ENCODE peak calls at places on chromosomes 3 and 15, in ten cellular contexts. Z is CD4-positive, CD25-positive, alpha-beta regulatory T cell; H is naive thymus-derived CD4-positive, alpha-beta T cell; P is Panc1; I is ovary; B is mesenchymal stem cell; V is pancreas; L is psoas muscle; Q is neural progenitor cell; S is effector memory CD4-positive, alpha-beta T cell. N is an unnamed sample.

GRCh38 chr3:127750226-127751031 is 71.9 kb downstream of the MGLL start:
- DNase-seq in B (peak; percentile 86), V (no peak), Q (no peak), H (no peak), L (no peak), P (no peak), S (no peak), I (no peak), Z (no peak), N (peak; percentile 53)

GRCh38 chr15:97235285-97235985 is 725.1 kb upstream of the ARRDC4 start:
- DNase-seq in S (no peak), V (peak; percentile 28), H (no peak), I (peak; percentile 50), B (peak; percentile 64), L (no peak), Z (peak; percentile 1), Q (peak; percentile 78), P (peak; percentile 38), N (no peak)

GRCh38 chr15:39778031-39778430 is 4.6 kb downstream of the FSIP1 start:
- DNase-seq in V (no peak), Z (no peak), I (no peak), P (no peak), B (peak; percentile 15), L (no peak), H (no peak), Q (no peak), S (no peak), N (no peak)

GRCh38 chr3:160756907-160757623 is 1.0 kb downstream of the PPM1L start:
- DNase-seq in S (no peak), H (peak; percentile 8), P (no peak), I (peak; percentile 12), Z (no peak), L (peak; percentile 15), V (peak; percentile 13), Q (peak; percentile 58), B (no peak), N (no peak)

GRCh38 chr15:88399021-88399685 is 68.0 kb downstream of the MRPL46 start:
- DNase-seq in V (no peak), Z (no peak), I (no peak), S (no peak), L (no peak), H (no peak), P (no peak), B (no peak), Q (no peak), N (no peak)

GRCh38 chr3:178669758-178670157 is 133.5 kb downstream of the KCNMB2 start:
- DNase-seq in B (peak; percentile 24), S (no peak), Z (no peak), P (no peak), Q (no peak), L (no peak), I (no peak), H (no peak), V (no peak), N (no peak)

GRCh38 chr3:146218880-146219866 is 31.7 kb downstream of the PLSCR4 start:
- DNase-seq in Z (no peak), V (no peak), S (no peak), B (peak; percentile 36), L (peak; percentile 15), P (no peak), Q (peak; percentile 32), H (peak; percentile 13), I (peak; percentile 55), N (no peak)

GRCh38 chr3:14141144-14141543 is 16.3 kb downstream of the TMEM43 start:
- DNase-seq in Q (no peak), V (no peak), L (no peak), Z (no peak), P (no peak), S (no peak), I (no peak), B (no peak), H (no peak), N (no peak)

GRCh38 chr3:11006986-11007385 is 14.4 kb downstream of the SLC6A1 start:
- DNase-seq in H (no peak), I (no peak), Z (no peak), L (no peak), V (no peak), S (no peak), Q (no peak), B (no peak), P (no peak), N (no peak)

GRCh38 chr3:11009898-11010297 is 17.4 kb downstream of the SLC6A1 start:
- DNase-seq in H (no peak), I (no peak), S (no peak), P (no peak), Q (no peak), L (no peak), V (no peak), Z (no peak), B (no peak), N (no peak)

GRCh38 chr3:11005686-11006256 is 13.2 kb downstream of the SLC6A1 start:
- DNase-seq in Z (no peak), S (no peak), V (no peak), L (no peak), I (no peak), P (no peak), B (no peak), Q (no peak), H (no peak), N (no peak)

GRCh38 chr3:11010406-11011165 is 18.0 kb downstream of the SLC6A1 start:
- DNase-seq in L (no peak), P (no peak), S (no peak), Q (no peak), Z (no peak), H (no peak), I (no peak), B (no peak), V (no peak), N (no peak)

GRCh38 chr3:11007534-11007933 is 15.0 kb downstream of the SLC6A1 start:
- DNase-seq in I (no peak), B (no peak), H (no peak), L (no peak), Q (peak; percentile 76), V (no peak), Z (no peak), S (no peak), P (no peak), N (no peak)
- H3K27ac ChIP-seq in I (no peak overlapping the region), B (no peak overlapping the region), H (no peak overlapping the region), L (no peak overlapping the region), Q (no peak overlapping the region), V (no peak overlapping the region), Z (no peak overlapping the region), S (no peak overlapping the region), P (no peak overlapping the region), N (no peak overlapping the region)

DNA sequence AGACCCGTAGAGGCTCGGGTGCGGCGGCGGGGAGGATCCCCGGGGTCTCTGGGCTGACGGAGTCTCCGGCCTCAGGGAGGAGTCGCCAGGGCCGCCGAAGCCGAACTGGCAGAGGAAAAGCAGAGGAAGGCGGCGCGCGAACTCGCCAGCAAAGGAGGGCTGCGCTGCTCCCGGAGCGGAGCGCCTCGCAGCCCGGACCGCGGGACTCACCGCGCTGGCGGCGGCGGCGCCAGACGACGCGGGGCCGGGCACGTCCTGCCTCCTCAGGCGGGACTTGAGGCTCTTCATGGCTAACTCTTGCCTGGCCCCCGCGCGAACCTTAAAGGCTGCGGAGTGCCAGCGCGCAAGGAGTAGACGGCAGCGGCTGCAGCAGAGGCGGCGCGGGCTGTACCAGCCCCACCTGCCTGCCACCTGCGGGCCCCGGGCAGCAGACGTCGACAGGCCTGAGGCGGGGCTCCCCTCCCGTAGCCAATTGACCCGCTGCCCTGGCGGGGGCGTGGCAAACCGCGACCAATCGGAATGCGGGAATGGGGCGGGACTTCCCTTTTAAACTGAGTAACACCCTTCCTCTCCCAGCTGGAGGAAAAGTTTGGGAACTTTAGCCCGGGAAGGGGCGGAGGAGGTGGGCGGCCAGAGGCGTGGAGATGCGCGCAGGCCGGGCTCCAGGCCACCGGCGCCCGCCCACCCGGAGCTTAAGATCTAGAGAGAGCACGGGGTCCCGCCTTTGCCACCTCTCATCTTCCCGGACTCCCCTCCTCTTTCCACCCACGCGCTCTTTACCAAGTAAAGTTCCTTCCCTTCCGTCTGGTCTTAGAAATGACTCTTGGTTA is at the start of gene UACA:
- DNase-seq in Q (peak; percentile 98), V (peak; percentile 95), L (peak; percentile 96), H (peak; percentile 55), S (peak; percentile 40), P (peak; percentile 95), Z (peak; percentile 12), I (peak; percentile 99), B (peak; percentile 96), N (peak; percentile 98)
- H3K4me3 ChIP-seq in Q (peak within 1 kb of the TSS; percentile 95), V (peak within 1 kb of the TSS; percentile 81), L (peak within 1 kb of the TSS; percentile 90), H (peak within 1 kb of the TSS; percentile 60), S (peak within 1 kb of the TSS; percentile 60), P (peak within 1 kb of the TSS; percentile 93), Z (no peak within 1 kb of the TSS), I (peak within 1 kb of the TSS; percentile 73), B (peak within 1 kb of the TSS; percentile 99), N (peak within 1 kb of the TSS; percentile 85)

GRCh38 chr3:71680588-71680987 is 44.6 kb downstream of the EIF4E3 start:
- DNase-seq in H (no peak), V (no peak), Q (no peak), P (no peak), L (no peak), Z (no peak), S (no peak), B (peak; percentile 88), I (no peak), N (peak; percentile 40)
- H3K27ac ChIP-seq in H (no peak overlapping the region), V (no peak overlapping the region), Q (no peak overlapping the region), P (no peak overlapping the region), L (no peak overlapping the region), Z (no peak overlapping the region), S (no peak overlapping the region), B (peak overlapping the region; percentile 44), I (peak overlapping the region; percentile 57), N (peak overlapping the region; percentile 16)

GRCh38 chr3:31971607-31972006 is 9.5 kb downstream of the OSBPL10 start:
- DNase-seq in P (no peak), V (no peak), Q (no peak), I (no peak), H (no peak), S (no peak), Z (no peak), L (no peak), B (no peak), N (no peak)

GRCh38 chr3:31968391-31968926 is 12.6 kb downstream of the OSBPL10 start:
- DNase-seq in S (no peak), B (peak; percentile 69), V (no peak), Q (no peak), L (no peak), I (no peak), H (no peak), Z (no peak), P (no peak), N (no peak)

GRCh38 chr3:31973081-31973480 is 8.0 kb downstream of the OSBPL10 start:
- DNase-seq in B (no peak), I (no peak), V (no peak), S (no peak), Z (no peak), P (no peak), L (no peak), H (no peak), Q (no peak), N (no peak)

GRCh38 chr3:31966978-31967592 is 14.0 kb downstream of the OSBPL10 start:
- DNase-seq in H (no peak), P (no peak), B (no peak), Z (no peak), L (no peak), I (no peak), V (no peak), S (no peak), Q (no peak), N (no peak)

DNA sequence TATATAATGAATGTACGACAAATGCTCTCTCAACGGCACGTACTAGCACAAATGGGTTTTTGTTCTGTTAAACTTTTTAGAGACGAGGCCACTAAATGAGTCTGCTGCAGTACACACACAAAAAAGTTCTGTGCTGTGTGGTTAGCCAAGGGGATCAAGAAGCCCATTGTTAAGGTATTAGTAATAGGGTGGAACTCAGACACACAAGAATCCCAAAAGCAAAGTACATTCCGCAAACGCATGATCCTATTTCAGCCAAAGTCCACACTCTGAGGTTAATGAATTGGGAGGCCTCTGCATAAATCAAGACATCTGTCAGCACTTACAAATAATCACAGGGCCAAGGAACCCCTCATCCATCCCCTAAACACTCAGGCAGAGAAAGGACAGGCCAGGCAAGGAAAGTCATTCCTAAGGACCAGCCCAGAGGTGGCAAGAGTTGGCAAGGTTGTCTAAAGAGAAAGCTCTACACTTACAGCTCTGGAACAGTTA is 12.1 kb downstream of the OSBPL10 start:
- DNase-seq in Z (no peak), B (peak; percentile 90), H (no peak), S (no peak), V (no peak), Q (peak; percentile 73), P (peak; percentile 59), L (no peak), I (no peak), N (peak; percentile 67)
- H3K4me3 ChIP-seq in Z (no peak overlapping the region), B (no peak overlapping the region), H (no peak overlapping the region), S (no peak overlapping the region), V (no peak overlapping the region), Q (no peak overlapping the region), P (peak overlapping the region; percentile 5), L (no peak overlapping the region), I (no peak overlapping the region), N (peak overlapping the region; percentile 8)

N was measured in SJSA1.